ENCODE peak calls at places on chromosomes 11 and 22, in five cellular contexts. One of them, this sample, is unnamed.

GRCh38 chr11:110196241-110196754 is 100.1 kb downstream of the RDX start:
- DNase-seq in Panc1: peak
- DNase-seq in right lobe of liver: no peak
- DNase-seq in adrenal gland: no peak
- DNase-seq in heart left ventricle: no peak
- DNase-seq in this sample: no peak

GRCh38 chr11:130414107-130415088 is 14.0 kb downstream of the ADAMTS8 start:
- DNase-seq in Panc1: no peak
- DNase-seq in adrenal gland: no peak
- DNase-seq in right lobe of liver: no peak
- DNase-seq in heart left ventricle: no peak
- DNase-seq in this sample: no peak

GRCh38 chr11:70535191-70535971 is 137.1 kb downstream of the CTTN start:
- DNase-seq in adrenal gland: no peak
- DNase-seq in Panc1: no peak
- DNase-seq in right lobe of liver: peak
- DNase-seq in heart left ventricle: no peak
- DNase-seq in this sample: no peak

GRCh38 chr22:49042877-49043859 is 784.5 kb downstream of the BRD1 start:
- DNase-seq in heart left ventricle: no peak
- DNase-seq in Panc1: no peak
- DNase-seq in right lobe of liver: no peak
- DNase-seq in adrenal gland: no peak
- DNase-seq in this sample: no peak

GRCh38 chr22:50061824-50062355 is 3.8 kb upstream of the TTLL8 start:
- DNase-seq in adrenal gland: no peak
- DNase-seq in heart left ventricle: no peak
- DNase-seq in Panc1: no peak
- DNase-seq in right lobe of liver: peak
- DNase-seq in this sample: no peak

GRCh38 chr22:30609260-30610185 is 2.5 kb downstream of the TCN2 start:
- DNase-seq in heart left ventricle: peak
- DNase-seq in adrenal gland: peak
- DNase-seq in right lobe of liver: no peak
- DNase-seq in Panc1: no peak
- DNase-seq in this sample: no peak

GRCh38 chr11:72583616-72584292 is 90.5 kb downstream of the PDE2A start:
- DNase-seq in heart left ventricle: no peak
- DNase-seq in adrenal gland: no peak
- DNase-seq in Panc1: no peak
- DNase-seq in right lobe of liver: peak
- DNase-seq in this sample: no peak

GRCh38 chr11:2399488-2400068 is 972 bp upstream of the TSSC4 start:
- DNase-seq in adrenal gland: no peak
- DNase-seq in right lobe of liver: no peak
- DNase-seq in heart left ventricle: no peak
- DNase-seq in Panc1: no peak
- DNase-seq in this sample: no peak

GRCh38 chr11:117759305-117759704 is 37.7 kb downstream of the DSCAML1 start:
- DNase-seq in heart left ventricle: no peak
- DNase-seq in Panc1: no peak
- DNase-seq in adrenal gland: no peak
- DNase-seq in right lobe of liver: no peak
- DNase-seq in this sample: no peak

GRCh38 chr22:43823353-43823908 is 11.3 kb upstream of the EFCAB6 start:
- DNase-seq in adrenal gland: peak
- DNase-seq in heart left ventricle: no peak
- DNase-seq in Panc1: no peak
- DNase-seq in right lobe of liver: peak
- DNase-seq in this sample: no peak

GRCh38 chr11:72814831-72815618 is 814 bp downstream of the ATG16L2 start:
- DNase-seq in Panc1: no peak
- DNase-seq in heart left ventricle: peak
- DNase-seq in adrenal gland: peak
- DNase-seq in right lobe of liver: no peak
- DNase-seq in this sample: peak

GRCh38 chr11:70400643-70401042 is 2.3 kb downstream of the CTTN start:
- DNase-seq in Panc1: no peak
- DNase-seq in right lobe of liver: no peak
- DNase-seq in heart left ventricle: no peak
- DNase-seq in adrenal gland: no peak
- DNase-seq in this sample: no peak

GRCh38 chr11:12938590-12939247 is 70.4 kb upstream of the RASSF10 start:
- DNase-seq in heart left ventricle: no peak
- DNase-seq in adrenal gland: no peak
- DNase-seq in Panc1: no peak
- DNase-seq in right lobe of liver: no peak
- DNase-seq in this sample: no peak

GRCh38 chr11:63598556-63598955 is 15.7 kb downstream of the PLAAT3 start:
- DNase-seq in heart left ventricle: no peak
- DNase-seq in right lobe of liver: no peak
- DNase-seq in Panc1: no peak
- DNase-seq in adrenal gland: no peak
- DNase-seq in this sample: no peak

GRCh38 chr11:125370561-125371389 is 125.3 kb downstream of the FEZ1 start:
- DNase-seq in heart left ventricle: no peak
- DNase-seq in right lobe of liver: no peak
- DNase-seq in adrenal gland: no peak
- DNase-seq in Panc1: no peak
- DNase-seq in this sample: no peak

GRCh38 chr11:12167098-12167999 is 57.0 kb downstream of the MICAL2 start:
- DNase-seq in adrenal gland: no peak
- DNase-seq in heart left ventricle: no peak
- DNase-seq in right lobe of liver: no peak
- DNase-seq in Panc1: peak
- DNase-seq in this sample: no peak

GRCh38 chr11:22666700-22667439 is 459 bp downstream of the GAS2 start:
- DNase-seq in heart left ventricle: peak
- DNase-seq in right lobe of liver: peak
- DNase-seq in adrenal gland: peak
- DNase-seq in Panc1: no peak
- DNase-seq in this sample: no peak

GRCh38 chr11:119896387-119897045 is 167.5 kb upstream of the NECTIN1 start:
- DNase-seq in Panc1: no peak
- DNase-seq in adrenal gland: no peak
- DNase-seq in heart left ventricle: no peak
- DNase-seq in right lobe of liver: no peak
- DNase-seq in this sample: no peak

GRCh38 chr11:122207921-122208764 is 92.1 kb upstream of the BLID start:
- DNase-seq in heart left ventricle: no peak
- DNase-seq in adrenal gland: no peak
- DNase-seq in right lobe of liver: no peak
- DNase-seq in Panc1: no peak
- DNase-seq in this sample: no peak

GRCh38 chr11:35549787-35550186 is 24.4 kb upstream of the PAMR1 start:
- DNase-seq in right lobe of liver: no peak
- DNase-seq in Panc1: no peak
- DNase-seq in heart left ventricle: no peak
- DNase-seq in adrenal gland: no peak
- DNase-seq in this sample: no peak

GRCh38 chr11:24421766-24422165 is 75.1 kb upstream of the LUZP2 start:
- DNase-seq in Panc1: no peak
- DNase-seq in heart left ventricle: no peak
- DNase-seq in right lobe of liver: no peak
- DNase-seq in adrenal gland: no peak
- DNase-seq in this sample: no peak

DNA sequence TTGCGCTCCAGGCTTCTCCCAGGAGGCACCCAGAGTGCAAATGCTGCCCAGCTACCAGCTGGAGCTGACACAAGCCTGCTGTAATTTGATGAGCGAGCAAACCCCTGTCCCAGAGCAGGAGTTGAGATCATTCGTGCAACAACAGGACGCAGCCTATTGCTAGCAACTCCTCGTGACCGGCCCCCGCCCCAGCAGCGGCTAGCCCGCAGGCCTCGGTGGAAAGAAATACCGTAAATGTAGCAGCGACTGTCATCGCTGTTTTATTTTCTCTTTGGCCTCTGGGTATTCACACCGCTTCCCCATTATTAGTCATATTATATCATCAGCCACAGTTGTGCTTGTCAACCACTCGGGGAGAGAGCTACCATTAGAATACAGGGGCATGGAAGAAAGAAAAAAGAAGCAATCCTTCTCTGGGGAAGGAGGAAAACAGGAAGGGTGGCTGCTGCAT is 59.2 kb upstream of the ATXN10 start:
- DNase-seq in right lobe of liver: no peak
- DNase-seq in Panc1: no peak
- DNase-seq in adrenal gland: peak
- DNase-seq in heart left ventricle: peak
- DNase-seq in this sample: no peak
- H3K4me3 ChIP-seq in right lobe of liver: no peak
- H3K4me3 ChIP-seq in Panc1: no peak
- H3K4me3 ChIP-seq in adrenal gland: no peak
- H3K4me3 ChIP-seq in heart left ventricle: peak
- H3K4me3 ChIP-seq in this sample: no peak

DNA sequence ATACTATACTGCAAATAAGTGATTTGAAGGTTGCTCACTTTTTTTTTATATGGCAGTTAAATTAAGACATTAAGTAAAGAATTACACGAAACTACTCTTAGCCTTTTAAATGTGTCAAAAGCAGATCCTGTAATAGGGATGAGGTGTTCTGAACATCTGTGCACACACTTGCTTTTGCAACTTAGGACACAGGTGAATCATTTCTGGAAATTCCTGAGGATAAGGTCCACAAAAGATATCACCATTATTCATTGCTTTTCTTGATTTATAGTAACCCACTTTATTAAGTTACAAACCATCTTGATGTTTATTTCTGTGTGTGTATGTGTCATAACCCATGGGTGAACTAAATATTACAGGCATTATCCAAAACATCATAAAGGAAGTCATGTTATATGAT is 55.9 kb downstream of the SLC5A12 start:
- DNase-seq in Panc1: no peak
- DNase-seq in right lobe of liver: no peak
- DNase-seq in adrenal gland: no peak
- DNase-seq in heart left ventricle: no peak
- DNase-seq in this sample: no peak
- TF ChIP-seq CTCF in Panc1: no peak
- TF ChIP-seq CTCF in right lobe of liver: no peak
- TF ChIP-seq CTCF in adrenal gland: no peak
- TF ChIP-seq CTCF in heart left ventricle: no peak
- TF ChIP-seq CTCF in this sample: no peak

GRCh38 chr11:394858-395655 is 1.0 kb downstream of the PKP3 start:
- DNase-seq in heart left ventricle: no peak
- DNase-seq in Panc1: no peak
- DNase-seq in right lobe of liver: no peak
- DNase-seq in adrenal gland: no peak
- DNase-seq in this sample: no peak
- H3K4me3 ChIP-seq in heart left ventricle: peak
- H3K4me3 ChIP-seq in Panc1: peak
- H3K4me3 ChIP-seq in right lobe of liver: no peak
- H3K4me3 ChIP-seq in adrenal gland: no peak
- H3K4me3 ChIP-seq in this sample: peak

DNA sequence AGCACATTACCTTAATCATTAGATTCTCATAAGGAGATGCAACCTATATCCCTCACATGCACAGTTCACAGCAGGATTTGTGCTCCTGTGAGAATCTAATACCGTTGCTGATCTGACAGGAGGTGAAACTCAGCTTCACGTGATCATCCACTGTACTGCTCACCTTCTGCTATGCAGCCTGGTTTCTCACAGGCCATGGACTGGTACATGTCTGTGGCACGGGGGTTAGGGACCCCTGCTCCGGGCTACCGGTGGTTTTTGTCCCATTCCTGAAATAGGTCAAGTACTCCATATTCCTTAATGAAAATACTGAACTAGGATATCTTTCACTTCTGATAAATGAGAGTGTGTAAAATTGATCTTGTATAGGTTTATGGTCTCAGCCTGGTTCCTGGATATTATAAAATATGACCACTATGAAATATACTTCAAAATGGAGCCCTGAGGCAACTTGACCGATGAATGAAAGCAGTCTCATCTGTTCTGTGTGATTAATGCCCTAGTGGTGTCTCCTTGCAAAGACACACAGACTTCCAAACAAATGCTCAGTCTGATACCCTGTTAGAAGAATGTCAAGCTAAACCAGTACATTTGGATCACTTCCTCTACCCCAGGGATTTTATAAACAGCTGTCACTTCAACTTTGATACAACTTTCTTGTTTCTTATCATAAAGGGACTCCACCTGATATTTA is 492.9 kb upstream of the ANO3 start:
- DNase-seq in adrenal gland: no peak
- DNase-seq in Panc1: no peak
- DNase-seq in right lobe of liver: no peak
- DNase-seq in heart left ventricle: no peak
- DNase-seq in this sample: no peak
- TF ChIP-seq CTCF in adrenal gland: no peak
- TF ChIP-seq CTCF in Panc1: no peak
- TF ChIP-seq CTCF in right lobe of liver: no peak
- TF ChIP-seq CTCF in heart left ventricle: no peak
- TF ChIP-seq CTCF in this sample: peak

DNA sequence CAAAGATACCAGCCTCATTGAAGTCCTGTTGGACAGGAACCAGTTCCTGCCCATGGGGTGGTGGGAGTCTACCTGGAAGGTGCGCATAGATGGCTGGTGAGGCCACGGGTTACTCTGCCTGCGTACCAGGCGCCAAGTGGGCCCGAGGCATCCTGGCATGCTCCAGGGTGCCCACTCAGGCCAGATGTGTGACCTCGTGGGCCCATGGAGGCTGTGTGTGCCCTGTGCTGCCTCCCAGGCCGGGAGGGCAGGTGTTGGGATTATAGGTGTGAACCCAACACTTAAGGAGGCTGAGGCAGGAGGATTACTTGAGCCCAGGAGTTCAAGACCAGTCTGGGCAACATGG is 23.1 kb downstream of the TANGO2 start:
- DNase-seq in Panc1: no peak
- DNase-seq in adrenal gland: no peak
- DNase-seq in right lobe of liver: no peak
- DNase-seq in heart left ventricle: no peak
- DNase-seq in this sample: no peak
- H3K4me3 ChIP-seq in Panc1: no peak
- H3K4me3 ChIP-seq in adrenal gland: no peak
- H3K4me3 ChIP-seq in right lobe of liver: no peak
- H3K4me3 ChIP-seq in heart left ventricle: no peak
- H3K4me3 ChIP-seq in this sample: no peak

DNA sequence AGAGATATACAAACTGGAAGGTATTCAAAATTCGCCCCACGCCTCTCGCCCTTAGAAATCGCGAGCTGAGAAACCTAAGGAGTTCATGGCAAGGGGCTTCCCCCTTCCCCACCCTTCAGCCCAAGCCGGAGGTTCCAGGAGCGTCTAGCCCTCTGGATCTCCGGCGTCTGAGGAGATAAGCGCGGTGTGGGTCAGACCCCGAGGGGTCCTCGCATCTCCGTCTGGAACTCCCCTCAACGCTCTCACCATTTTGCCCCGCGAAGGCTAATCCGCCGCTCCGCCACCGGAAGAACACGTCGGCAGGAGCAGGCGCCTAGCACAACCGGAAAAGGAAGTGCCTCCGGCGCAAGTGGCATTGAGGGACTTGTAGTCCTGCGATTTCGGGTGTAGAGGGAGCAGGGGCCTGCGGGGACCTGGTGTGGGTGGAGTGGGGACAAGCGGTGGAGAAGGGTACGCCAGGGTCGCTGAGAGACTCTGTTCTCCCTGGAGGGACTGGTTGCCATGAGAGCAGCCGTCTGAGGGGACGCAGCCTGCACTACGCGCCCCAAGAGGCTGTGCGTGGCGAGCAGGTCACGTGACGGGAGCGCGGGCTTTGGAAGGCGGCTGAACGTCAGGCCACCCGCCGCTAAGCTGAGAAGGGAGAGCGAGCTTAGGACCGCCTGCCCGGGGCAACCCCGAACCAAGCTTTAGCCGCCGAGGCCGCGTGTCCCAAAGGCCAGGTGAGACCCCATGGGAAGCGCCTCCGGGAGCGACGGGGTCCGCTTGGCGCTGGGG is at the start of the genes FEN1 and TMEM258:
- DNase-seq in adrenal gland: peak
- DNase-seq in heart left ventricle: peak
- DNase-seq in right lobe of liver: peak
- DNase-seq in Panc1: peak
- DNase-seq in this sample: peak
- TF ChIP-seq CTCF in adrenal gland: no peak
- TF ChIP-seq CTCF in heart left ventricle: no peak
- TF ChIP-seq CTCF in right lobe of liver: no peak
- TF ChIP-seq CTCF in Panc1: no peak
- TF ChIP-seq CTCF in this sample: no peak

This sample was measured in LNCaP clone FGC.